ENCODE peak calls at places on chromosomes 6 and 20, in seven cellular contexts. One of them, this sample, is unnamed.

GRCh38 chr20:4573564-4574355 is 147.9 kb upstream of the PRND start:
- DNase-seq in left lobe of liver: no peak
- DNase-seq in nephron progenitor cell: no peak
- DNase-seq in NCI-H2107: no peak
- DNase-seq in activated CD4-positive, alpha-beta T cell treated with anti-CD3 and anti-CD28 coated beads, Interleukin-2, amount 50 U/mL, for 1 hour: no peak
- DNase-seq in aorta: no peak
- DNase-seq in activated gamma-delta T cell treated with Interleukin-2 at 50 U/mL for 16 hours: no peak
- DNase-seq in this sample: no peak

GRCh38 chr20:63706027-63706695 is 1.6 kb downstream of the ARFRP1 start:
- DNase-seq in left lobe of liver: no peak
- DNase-seq in nephron progenitor cell: no peak
- DNase-seq in NCI-H2107: no peak
- DNase-seq in activated CD4-positive, alpha-beta T cell treated with anti-CD3 and anti-CD28 coated beads, Interleukin-2, amount 50 U/mL, for 1 hour: no peak
- DNase-seq in aorta: peak
- DNase-seq in activated gamma-delta T cell treated with Interleukin-2 at 50 U/mL for 16 hours: no peak
- DNase-seq in this sample: no peak

GRCh38 chr20:51695574-51696303 is 72.5 kb downstream of the ATP9A start:
- DNase-seq in left lobe of liver: no peak
- DNase-seq in nephron progenitor cell: no peak
- DNase-seq in NCI-H2107: no peak
- DNase-seq in activated CD4-positive, alpha-beta T cell treated with anti-CD3 and anti-CD28 coated beads, Interleukin-2, amount 50 U/mL, for 1 hour: no peak
- DNase-seq in aorta: no peak
- DNase-seq in activated gamma-delta T cell treated with Interleukin-2 at 50 U/mL for 16 hours: no peak
- DNase-seq in this sample: no peak

GRCh38 chr6:11500008-11500407 is 37.5 kb upstream of the TMEM170B start:
- DNase-seq in left lobe of liver: no peak
- DNase-seq in nephron progenitor cell: no peak
- DNase-seq in NCI-H2107: no peak
- DNase-seq in activated CD4-positive, alpha-beta T cell treated with anti-CD3 and anti-CD28 coated beads, Interleukin-2, amount 50 U/mL, for 1 hour: no peak
- DNase-seq in aorta: no peak
- DNase-seq in activated gamma-delta T cell treated with Interleukin-2 at 50 U/mL for 16 hours: no peak
- DNase-seq in this sample: no peak

GRCh38 chr20:45970646-45971424 is 1.2 kb downstream of the ZNF335 start:
- DNase-seq in left lobe of liver: peak
- DNase-seq in nephron progenitor cell: peak
- DNase-seq in NCI-H2107: no peak
- DNase-seq in activated CD4-positive, alpha-beta T cell treated with anti-CD3 and anti-CD28 coated beads, Interleukin-2, amount 50 U/mL, for 1 hour: no peak
- DNase-seq in aorta: peak
- DNase-seq in activated gamma-delta T cell treated with Interleukin-2 at 50 U/mL for 16 hours: no peak
- DNase-seq in this sample: peak

GRCh38 chr6:42204768-42205282 is 10.1 kb upstream of the GUCA1B start:
- DNase-seq in left lobe of liver: no peak
- DNase-seq in nephron progenitor cell: no peak
- DNase-seq in NCI-H2107: no peak
- DNase-seq in activated CD4-positive, alpha-beta T cell treated with anti-CD3 and anti-CD28 coated beads, Interleukin-2, amount 50 U/mL, for 1 hour: no peak
- DNase-seq in aorta: no peak
- DNase-seq in activated gamma-delta T cell treated with Interleukin-2 at 50 U/mL for 16 hours: no peak
- DNase-seq in this sample: no peak

GRCh38 chr6:25834950-25835349 is 3.1 kb upstream of the SLC17A1 start:
- DNase-seq in left lobe of liver: no peak
- DNase-seq in nephron progenitor cell: no peak
- DNase-seq in NCI-H2107: no peak
- DNase-seq in activated CD4-positive, alpha-beta T cell treated with anti-CD3 and anti-CD28 coated beads, Interleukin-2, amount 50 U/mL, for 1 hour: no peak
- DNase-seq in aorta: no peak
- DNase-seq in activated gamma-delta T cell treated with Interleukin-2 at 50 U/mL for 16 hours: no peak
- DNase-seq in this sample: no peak

GRCh38 chr6:166926748-166927147 is 29.6 kb downstream of the RNASET2 start:
- DNase-seq in left lobe of liver: peak
- DNase-seq in nephron progenitor cell: no peak
- DNase-seq in NCI-H2107: no peak
- DNase-seq in activated CD4-positive, alpha-beta T cell treated with anti-CD3 and anti-CD28 coated beads, Interleukin-2, amount 50 U/mL, for 1 hour: no peak
- DNase-seq in aorta: no peak
- DNase-seq in activated gamma-delta T cell treated with Interleukin-2 at 50 U/mL for 16 hours: no peak
- DNase-seq in this sample: no peak

GRCh38 chr20:60057866-60058807 is 99.9 kb downstream of the CDH26 start:
- DNase-seq in left lobe of liver: no peak
- DNase-seq in nephron progenitor cell: peak
- DNase-seq in NCI-H2107: peak
- DNase-seq in activated CD4-positive, alpha-beta T cell treated with anti-CD3 and anti-CD28 coated beads, Interleukin-2, amount 50 U/mL, for 1 hour: no peak
- DNase-seq in aorta: peak
- DNase-seq in activated gamma-delta T cell treated with Interleukin-2 at 50 U/mL for 16 hours: peak
- DNase-seq in this sample: no peak

GRCh38 chr6:129744201-129744879 is 34.4 kb upstream of the ARHGAP18 start:
- DNase-seq in left lobe of liver: no peak
- DNase-seq in nephron progenitor cell: peak
- DNase-seq in NCI-H2107: no peak
- DNase-seq in activated CD4-positive, alpha-beta T cell treated with anti-CD3 and anti-CD28 coated beads, Interleukin-2, amount 50 U/mL, for 1 hour: no peak
- DNase-seq in aorta: no peak
- DNase-seq in activated gamma-delta T cell treated with Interleukin-2 at 50 U/mL for 16 hours: no peak
- DNase-seq in this sample: no peak

GRCh38 chr6:106670236-106670635 is 40.9 kb downstream of the QRSL1 start:
- DNase-seq in left lobe of liver: no peak
- DNase-seq in nephron progenitor cell: no peak
- DNase-seq in NCI-H2107: no peak
- DNase-seq in activated CD4-positive, alpha-beta T cell treated with anti-CD3 and anti-CD28 coated beads, Interleukin-2, amount 50 U/mL, for 1 hour: no peak
- DNase-seq in aorta: no peak
- DNase-seq in activated gamma-delta T cell treated with Interleukin-2 at 50 U/mL for 16 hours: no peak
- DNase-seq in this sample: no peak

GRCh38 chr20:50593005-50593335 is 82.8 kb downstream of the PTPN1 start:
- DNase-seq in left lobe of liver: no peak
- DNase-seq in nephron progenitor cell: no peak
- DNase-seq in NCI-H2107: no peak
- DNase-seq in activated CD4-positive, alpha-beta T cell treated with anti-CD3 and anti-CD28 coated beads, Interleukin-2, amount 50 U/mL, for 1 hour: no peak
- DNase-seq in aorta: no peak
- DNase-seq in activated gamma-delta T cell treated with Interleukin-2 at 50 U/mL for 16 hours: no peak
- DNase-seq in this sample: no peak

GRCh38 chr6:121944361-121944760 is 455.1 kb upstream of the HSF2 start:
- DNase-seq in left lobe of liver: no peak
- DNase-seq in nephron progenitor cell: no peak
- DNase-seq in NCI-H2107: no peak
- DNase-seq in activated CD4-positive, alpha-beta T cell treated with anti-CD3 and anti-CD28 coated beads, Interleukin-2, amount 50 U/mL, for 1 hour: no peak
- DNase-seq in aorta: no peak
- DNase-seq in activated gamma-delta T cell treated with Interleukin-2 at 50 U/mL for 16 hours: no peak
- DNase-seq in this sample: no peak

GRCh38 chr6:9789201-9789600 is 625.7 kb downstream of the TFAP2A start:
- DNase-seq in left lobe of liver: no peak
- DNase-seq in nephron progenitor cell: no peak
- DNase-seq in NCI-H2107: no peak
- DNase-seq in activated CD4-positive, alpha-beta T cell treated with anti-CD3 and anti-CD28 coated beads, Interleukin-2, amount 50 U/mL, for 1 hour: no peak
- DNase-seq in aorta: no peak
- DNase-seq in activated gamma-delta T cell treated with Interleukin-2 at 50 U/mL for 16 hours: no peak
- DNase-seq in this sample: no peak

GRCh38 chr6:19714415-19715165 is 122.6 kb upstream of the ID4 start:
- DNase-seq in left lobe of liver: no peak
- DNase-seq in nephron progenitor cell: no peak
- DNase-seq in NCI-H2107: no peak
- DNase-seq in activated CD4-positive, alpha-beta T cell treated with anti-CD3 and anti-CD28 coated beads, Interleukin-2, amount 50 U/mL, for 1 hour: no peak
- DNase-seq in aorta: no peak
- DNase-seq in activated gamma-delta T cell treated with Interleukin-2 at 50 U/mL for 16 hours: no peak
- DNase-seq in this sample: no peak

GRCh38 chr20:60664106-60664505 is 588.0 kb upstream of the CDH4 start:
- DNase-seq in left lobe of liver: no peak
- DNase-seq in nephron progenitor cell: no peak
- DNase-seq in NCI-H2107: no peak
- DNase-seq in activated CD4-positive, alpha-beta T cell treated with anti-CD3 and anti-CD28 coated beads, Interleukin-2, amount 50 U/mL, for 1 hour: no peak
- DNase-seq in aorta: no peak
- DNase-seq in activated gamma-delta T cell treated with Interleukin-2 at 50 U/mL for 16 hours: no peak
- DNase-seq in this sample: no peak

GRCh38 chr20:44632103-44632752 is 19.3 kb downstream of the ADA start:
- DNase-seq in left lobe of liver: no peak
- DNase-seq in nephron progenitor cell: no peak
- DNase-seq in NCI-H2107: no peak
- DNase-seq in activated CD4-positive, alpha-beta T cell treated with anti-CD3 and anti-CD28 coated beads, Interleukin-2, amount 50 U/mL, for 1 hour: no peak
- DNase-seq in aorta: no peak
- DNase-seq in activated gamma-delta T cell treated with Interleukin-2 at 50 U/mL for 16 hours: no peak
- DNase-seq in this sample: no peak

GRCh38 chr6:131084982-131085381 is 21.9 kb upstream of the EPB41L2 start:
- DNase-seq in left lobe of liver: no peak
- DNase-seq in nephron progenitor cell: no peak
- DNase-seq in NCI-H2107: no peak
- DNase-seq in activated CD4-positive, alpha-beta T cell treated with anti-CD3 and anti-CD28 coated beads, Interleukin-2, amount 50 U/mL, for 1 hour: no peak
- DNase-seq in aorta: no peak
- DNase-seq in activated gamma-delta T cell treated with Interleukin-2 at 50 U/mL for 16 hours: no peak
- DNase-seq in this sample: no peak

GRCh38 chr6:105641507-105641906 is 238.6 kb upstream of the PREP start:
- DNase-seq in left lobe of liver: no peak
- DNase-seq in nephron progenitor cell: no peak
- DNase-seq in NCI-H2107: no peak
- DNase-seq in activated CD4-positive, alpha-beta T cell treated with anti-CD3 and anti-CD28 coated beads, Interleukin-2, amount 50 U/mL, for 1 hour: no peak
- DNase-seq in aorta: no peak
- DNase-seq in activated gamma-delta T cell treated with Interleukin-2 at 50 U/mL for 16 hours: no peak
- DNase-seq in this sample: no peak

GRCh38 chr6:33029297-33030184 is 20.1 kb upstream of the HLA-DOA start:
- DNase-seq in left lobe of liver: no peak
- DNase-seq in nephron progenitor cell: no peak
- DNase-seq in NCI-H2107: no peak
- DNase-seq in activated CD4-positive, alpha-beta T cell treated with anti-CD3 and anti-CD28 coated beads, Interleukin-2, amount 50 U/mL, for 1 hour: no peak
- DNase-seq in aorta: no peak
- DNase-seq in activated gamma-delta T cell treated with Interleukin-2 at 50 U/mL for 16 hours: no peak
- DNase-seq in this sample: peak

GRCh38 chr6:2524090-2524489 is 226.6 kb downstream of the MYLK4 start:
- DNase-seq in left lobe of liver: no peak
- DNase-seq in nephron progenitor cell: no peak
- DNase-seq in NCI-H2107: no peak
- DNase-seq in activated CD4-positive, alpha-beta T cell treated with anti-CD3 and anti-CD28 coated beads, Interleukin-2, amount 50 U/mL, for 1 hour: no peak
- DNase-seq in aorta: no peak
- DNase-seq in activated gamma-delta T cell treated with Interleukin-2 at 50 U/mL for 16 hours: no peak
- DNase-seq in this sample: no peak

GRCh38 chr6:14881399-14881798 is 364.5 kb upstream of the JARID2 start:
- DNase-seq in left lobe of liver: no peak
- DNase-seq in nephron progenitor cell: no peak
- DNase-seq in NCI-H2107: no peak
- DNase-seq in activated CD4-positive, alpha-beta T cell treated with anti-CD3 and anti-CD28 coated beads, Interleukin-2, amount 50 U/mL, for 1 hour: no peak
- DNase-seq in aorta: no peak
- DNase-seq in activated gamma-delta T cell treated with Interleukin-2 at 50 U/mL for 16 hours: no peak
- DNase-seq in this sample: no peak

GRCh38 chr6:165913676-165914570 is 250.9 kb upstream of the PDE10A start:
- DNase-seq in left lobe of liver: no peak
- DNase-seq in nephron progenitor cell: no peak
- DNase-seq in NCI-H2107: no peak
- DNase-seq in activated CD4-positive, alpha-beta T cell treated with anti-CD3 and anti-CD28 coated beads, Interleukin-2, amount 50 U/mL, for 1 hour: no peak
- DNase-seq in aorta: no peak
- DNase-seq in activated gamma-delta T cell treated with Interleukin-2 at 50 U/mL for 16 hours: no peak
- DNase-seq in this sample: no peak

This sample was measured in stimulated activated CD8-positive, alpha-beta memory T cell treated with anti-CD3 and anti-CD28 coated beads, Interleukin-15, amount 100 ng/mL, for 48 hours.